ENCODE peak calls at places on chromosomes 7 and 10, in nine cellular contexts. One of them, this sample, is unnamed.

GRCh38 chr7:66867198-66867790 is 53.7 kb upstream of the TMEM248 start:
- DNase-seq in PC-9: no peak
- DNase-seq in thoracic aorta: no peak
- DNase-seq in A549: no peak
- DNase-seq in heart right ventricle: no peak
- DNase-seq in adrenal gland: no peak
- DNase-seq in right atrium auricular region: no peak
- DNase-seq in stomach: no peak
- DNase-seq in psoas muscle: no peak
- DNase-seq in this sample: no peak

GRCh38 chr10:80555415-80555814 is 17.7 kb downstream of the SH2D4B start:
- DNase-seq in psoas muscle: no peak
- DNase-seq in thoracic aorta: no peak
- DNase-seq in right atrium auricular region: no peak
- DNase-seq in heart right ventricle: no peak
- DNase-seq in adrenal gland: no peak
- DNase-seq in stomach: no peak
- DNase-seq in A549: no peak
- DNase-seq in PC-9: no peak
- DNase-seq in this sample: no peak

GRCh38 chr10:33235271-33235884 is 99.1 kb downstream of the NRP1 start:
- DNase-seq in PC-9: no peak
- DNase-seq in psoas muscle: no peak
- DNase-seq in adrenal gland: no peak
- DNase-seq in thoracic aorta: no peak
- DNase-seq in stomach: no peak
- DNase-seq in A549: no peak
- DNase-seq in right atrium auricular region: no peak
- DNase-seq in heart right ventricle: no peak
- DNase-seq in this sample: no peak

GRCh38 chr10:127368101-127368500 is 171.7 kb upstream of the INSYN2A start:
- DNase-seq in adrenal gland: no peak
- DNase-seq in A549: no peak
- DNase-seq in heart right ventricle: no peak
- DNase-seq in stomach: no peak
- DNase-seq in psoas muscle: no peak
- DNase-seq in thoracic aorta: no peak
- DNase-seq in right atrium auricular region: no peak
- DNase-seq in PC-9: no peak
- DNase-seq in this sample: no peak

GRCh38 chr7:159078911-159079270 is 65.8 kb downstream of the VIPR2 start:
- DNase-seq in psoas muscle: no peak
- DNase-seq in stomach: peak; percentile 7
- DNase-seq in thoracic aorta: no peak
- DNase-seq in right atrium auricular region: no peak
- DNase-seq in heart right ventricle: no peak
- DNase-seq in PC-9: no peak
- DNase-seq in A549: no peak
- DNase-seq in adrenal gland: no peak
- DNase-seq in this sample: no peak

GRCh38 chr10:69045441-69046300 is 42.2 kb upstream of the SRGN start:
- DNase-seq in stomach: no peak
- DNase-seq in heart right ventricle: no peak
- DNase-seq in PC-9: peak; percentile 80
- DNase-seq in right atrium auricular region: no peak
- DNase-seq in A549: no peak
- DNase-seq in thoracic aorta: no peak
- DNase-seq in psoas muscle: no peak
- DNase-seq in adrenal gland: no peak
- DNase-seq in this sample: no peak

GRCh38 chr7:43585521-43585920 is 2.6 kb downstream of the STK17A start:
- DNase-seq in A549: no peak
- DNase-seq in heart right ventricle: no peak
- DNase-seq in right atrium auricular region: no peak
- DNase-seq in adrenal gland: no peak
- DNase-seq in PC-9: peak; percentile 84
- DNase-seq in psoas muscle: no peak
- DNase-seq in thoracic aorta: no peak
- DNase-seq in stomach: no peak
- DNase-seq in this sample: no peak

GRCh38 chr10:209357-209756 is 74.1 kb downstream of the ZMYND11 start:
- DNase-seq in thoracic aorta: no peak
- DNase-seq in PC-9: no peak
- DNase-seq in right atrium auricular region: no peak
- DNase-seq in psoas muscle: no peak
- DNase-seq in heart right ventricle: no peak
- DNase-seq in stomach: no peak
- DNase-seq in A549: peak; percentile 18
- DNase-seq in adrenal gland: no peak
- DNase-seq in this sample: no peak

GRCh38 chr7:55142919-55143600 is 124.2 kb downstream of the EGFR start:
- DNase-seq in right atrium auricular region: no peak
- DNase-seq in PC-9: no peak
- DNase-seq in heart right ventricle: no peak
- DNase-seq in psoas muscle: no peak
- DNase-seq in thoracic aorta: no peak
- DNase-seq in stomach: no peak
- DNase-seq in A549: no peak
- DNase-seq in adrenal gland: no peak
- DNase-seq in this sample: no peak

GRCh38 chr7:55145606-55146005 is 126.8 kb downstream of the EGFR start:
- DNase-seq in psoas muscle: no peak
- DNase-seq in thoracic aorta: no peak
- DNase-seq in adrenal gland: no peak
- DNase-seq in A549: no peak
- DNase-seq in stomach: no peak
- DNase-seq in right atrium auricular region: no peak
- DNase-seq in PC-9: no peak
- DNase-seq in heart right ventricle: no peak
- DNase-seq in this sample: no peak

GRCh38 chr7:55144955-55145342 is 126.1 kb downstream of the EGFR start:
- DNase-seq in PC-9: no peak
- DNase-seq in right atrium auricular region: no peak
- DNase-seq in adrenal gland: no peak
- DNase-seq in A549: no peak
- DNase-seq in thoracic aorta: no peak
- DNase-seq in stomach: no peak
- DNase-seq in heart right ventricle: no peak
- DNase-seq in psoas muscle: no peak
- DNase-seq in this sample: no peak

GRCh38 chr7:55147101-55147500 is 128.3 kb downstream of the EGFR start:
- DNase-seq in heart right ventricle: no peak
- DNase-seq in adrenal gland: no peak
- DNase-seq in A549: no peak
- DNase-seq in right atrium auricular region: no peak
- DNase-seq in stomach: no peak
- DNase-seq in PC-9: no peak
- DNase-seq in thoracic aorta: no peak
- DNase-seq in psoas muscle: no peak
- DNase-seq in this sample: no peak

DNA sequence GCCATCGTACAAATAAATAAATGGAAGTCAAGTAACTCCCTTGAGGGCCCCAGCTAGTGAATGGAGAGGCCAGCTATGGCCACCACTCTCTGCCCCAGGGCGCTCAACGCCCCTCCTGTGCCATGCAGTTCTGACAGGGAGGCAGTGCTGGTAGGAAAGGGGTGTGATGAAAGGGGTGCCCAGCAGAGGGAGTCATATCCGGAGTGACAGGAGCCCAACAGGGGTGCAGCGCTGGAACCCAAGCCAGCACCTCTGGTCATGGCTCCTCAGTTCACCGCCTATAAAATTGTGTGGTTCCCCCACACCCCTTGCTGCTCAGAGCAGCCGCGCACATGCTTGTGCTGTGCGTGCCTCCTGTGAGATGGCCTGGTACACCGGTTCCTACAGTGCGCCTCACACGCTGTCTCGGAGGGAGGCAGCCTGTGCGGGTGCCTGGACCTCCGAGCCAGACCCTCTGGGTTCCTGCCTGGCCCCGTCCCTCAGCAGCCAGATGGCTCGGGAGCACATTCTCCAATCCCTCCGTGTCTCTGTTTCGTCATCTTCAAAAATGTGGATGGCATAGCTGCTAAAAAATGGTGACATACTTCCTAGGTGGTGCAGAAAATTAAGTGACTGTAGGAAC is 125.6 kb downstream of the EGFR start:
- DNase-seq in adrenal gland: no peak
- DNase-seq in heart right ventricle: no peak
- DNase-seq in A549: no peak
- DNase-seq in right atrium auricular region: no peak
- DNase-seq in thoracic aorta: no peak
- DNase-seq in stomach: no peak
- DNase-seq in PC-9: no peak
- DNase-seq in psoas muscle: no peak
- DNase-seq in this sample: no peak
- TF ChIP-seq CTCF in adrenal gland: no peak
- TF ChIP-seq CTCF in heart right ventricle: peak; percentile 15
- TF ChIP-seq CTCF in A549: peak; percentile 41
- TF ChIP-seq CTCF in right atrium auricular region: no peak
- TF ChIP-seq CTCF in thoracic aorta: no peak
- TF ChIP-seq CTCF in stomach: no peak
- TF ChIP-seq CTCF in PC-9: peak; percentile 60
- TF ChIP-seq CTCF in psoas muscle: peak; percentile 15
- TF ChIP-seq CTCF in this sample: no peak

GRCh38 chr10:3887885-3888476 is 103.0 kb upstream of the KLF6 start:
- DNase-seq in PC-9: peak; percentile 89
- DNase-seq in stomach: no peak
- DNase-seq in heart right ventricle: peak; percentile 42
- DNase-seq in thoracic aorta: peak; percentile 68
- DNase-seq in right atrium auricular region: peak; percentile 76
- DNase-seq in adrenal gland: peak; percentile 41
- DNase-seq in psoas muscle: peak; percentile 47
- DNase-seq in A549: peak; percentile 83
- DNase-seq in this sample: peak; percentile 32

GRCh38 chr10:3887404-3887803 is 102.4 kb upstream of the KLF6 start:
- DNase-seq in thoracic aorta: no peak
- DNase-seq in stomach: no peak
- DNase-seq in A549: no peak
- DNase-seq in psoas muscle: peak; percentile 34
- DNase-seq in right atrium auricular region: no peak
- DNase-seq in PC-9: no peak
- DNase-seq in adrenal gland: no peak
- DNase-seq in heart right ventricle: no peak
- DNase-seq in this sample: no peak

GRCh38 chr10:3882855-3883254 is 97.8 kb upstream of the KLF6 start:
- DNase-seq in psoas muscle: no peak
- DNase-seq in adrenal gland: no peak
- DNase-seq in A549: no peak
- DNase-seq in right atrium auricular region: no peak
- DNase-seq in heart right ventricle: no peak
- DNase-seq in stomach: no peak
- DNase-seq in thoracic aorta: no peak
- DNase-seq in PC-9: no peak
- DNase-seq in this sample: no peak

GRCh38 chr10:3886666-3887251 is 101.8 kb upstream of the KLF6 start:
- DNase-seq in stomach: no peak
- DNase-seq in adrenal gland: peak; percentile 58
- DNase-seq in PC-9: peak; percentile 65
- DNase-seq in heart right ventricle: peak; percentile 55
- DNase-seq in psoas muscle: peak; percentile 38
- DNase-seq in thoracic aorta: no peak
- DNase-seq in A549: peak; percentile 88
- DNase-seq in right atrium auricular region: peak; percentile 79
- DNase-seq in this sample: peak; percentile 40

GRCh38 chr10:3886191-3886590 is 101.2 kb upstream of the KLF6 start:
- DNase-seq in thoracic aorta: no peak
- DNase-seq in adrenal gland: no peak
- DNase-seq in A549: peak; percentile 79
- DNase-seq in psoas muscle: peak; percentile 38
- DNase-seq in right atrium auricular region: no peak
- DNase-seq in stomach: no peak
- DNase-seq in PC-9: no peak
- DNase-seq in heart right ventricle: peak; percentile 69
- DNase-seq in this sample: no peak
- H3K4me3 ChIP-seq in thoracic aorta: peak overlapping the region; percentile 39
- H3K4me3 ChIP-seq in adrenal gland: no peak overlapping the region
- H3K4me3 ChIP-seq in A549: peak overlapping the region; percentile 19
- H3K4me3 ChIP-seq in psoas muscle: peak overlapping the region; percentile 41
- H3K4me3 ChIP-seq in right atrium auricular region: peak overlapping the region; percentile 6
- H3K4me3 ChIP-seq in stomach: no peak overlapping the region
- H3K4me3 ChIP-seq in PC-9: no peak overlapping the region
- H3K4me3 ChIP-seq in heart right ventricle: peak overlapping the region; percentile 23
- H3K4me3 ChIP-seq in this sample: no peak overlapping the region

DNA sequence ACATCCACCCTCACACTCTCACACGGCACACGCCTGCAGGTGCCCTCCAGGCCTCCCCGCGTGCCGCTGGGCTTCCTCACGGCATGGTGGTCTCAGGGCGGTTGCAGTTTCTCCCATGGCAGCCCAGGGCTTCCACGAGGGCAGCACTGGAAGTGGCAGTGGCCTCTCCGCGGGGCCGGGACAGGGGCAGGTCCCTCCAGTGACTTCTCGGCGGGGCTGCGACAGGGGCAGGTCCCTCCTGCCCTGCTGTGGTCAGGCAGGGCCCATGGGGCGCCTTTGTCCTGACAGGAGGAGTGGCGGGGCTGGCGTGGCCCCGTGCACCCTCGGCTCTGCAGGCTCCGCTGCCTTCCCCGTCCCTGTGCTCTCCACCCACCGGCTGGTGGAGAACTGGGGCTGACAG is 19.0 kb downstream of the PWWP2B start:
- DNase-seq in psoas muscle: no peak
- DNase-seq in right atrium auricular region: no peak
- DNase-seq in heart right ventricle: no peak
- DNase-seq in A549: no peak
- DNase-seq in PC-9: no peak
- DNase-seq in stomach: no peak
- DNase-seq in adrenal gland: no peak
- DNase-seq in thoracic aorta: no peak
- DNase-seq in this sample: no peak
- H3K4me1 ChIP-seq in psoas muscle: peaks cover 51% of the 10 kb centered on the region
- H3K4me1 ChIP-seq in right atrium auricular region: peaks cover 56% of the 10 kb centered on the region
- H3K4me1 ChIP-seq in heart right ventricle: peaks cover 68% of the 10 kb centered on the region
- H3K4me1 ChIP-seq in A549: peaks cover 33% of the 10 kb centered on the region
- H3K4me1 ChIP-seq in PC-9: peaks cover 35% of the 10 kb centered on the region
- H3K4me1 ChIP-seq in stomach: peaks cover 99% of the 10 kb centered on the region
- H3K4me1 ChIP-seq in adrenal gland: peaks cover 76% of the 10 kb centered on the region
- H3K4me1 ChIP-seq in thoracic aorta: peaks cover 15% of the 10 kb centered on the region
- H3K4me1 ChIP-seq in this sample: peaks cover 36% of the 10 kb centered on the region

DNA sequence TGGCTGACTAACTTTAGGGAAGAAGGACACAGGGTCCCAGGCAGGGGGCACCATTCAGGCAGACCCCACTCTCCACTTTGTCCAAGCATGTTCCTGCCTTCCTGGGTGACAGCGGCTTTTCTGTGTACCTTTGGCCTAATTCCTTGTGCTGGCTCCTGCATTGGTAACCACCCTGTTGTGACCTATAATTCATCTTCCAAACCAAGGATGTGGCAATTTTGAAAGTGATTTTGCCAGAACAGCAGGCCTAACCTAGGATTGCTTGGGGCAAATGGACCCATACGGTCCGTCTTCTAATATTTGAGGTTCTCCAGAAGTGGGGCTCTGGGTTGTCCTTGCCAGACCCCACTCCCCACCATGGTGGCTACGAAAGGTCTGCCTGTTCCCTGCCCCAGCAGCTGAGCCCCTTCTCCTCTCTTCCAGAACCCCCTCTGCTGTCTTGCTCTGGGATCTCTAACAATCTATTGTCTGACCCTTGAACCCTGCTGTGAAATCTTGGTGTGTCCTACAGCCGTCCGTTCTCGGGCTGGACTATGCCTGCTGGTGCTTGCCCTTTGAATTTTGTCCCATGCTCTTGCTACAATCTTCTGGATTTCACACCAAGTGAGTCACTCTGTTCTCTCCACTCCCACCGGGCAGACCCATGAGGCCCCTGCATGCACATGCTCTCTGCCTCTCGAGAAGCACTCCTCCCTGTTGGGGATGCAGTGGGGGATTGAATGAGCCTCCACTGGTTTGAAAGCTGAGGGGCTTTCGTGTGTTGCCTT is 316.0 kb downstream of the CXCL12 start:
- DNase-seq in heart right ventricle: no peak
- DNase-seq in psoas muscle: peak; percentile 51
- DNase-seq in right atrium auricular region: peak; percentile 87
- DNase-seq in stomach: no peak
- DNase-seq in adrenal gland: no peak
- DNase-seq in thoracic aorta: no peak
- DNase-seq in PC-9: no peak
- DNase-seq in A549: no peak
- DNase-seq in this sample: no peak
- TF ChIP-seq CTCF in heart right ventricle: no peak
- TF ChIP-seq CTCF in psoas muscle: no peak
- TF ChIP-seq CTCF in right atrium auricular region: no peak
- TF ChIP-seq CTCF in stomach: no peak
- TF ChIP-seq CTCF in adrenal gland: no peak
- TF ChIP-seq CTCF in thoracic aorta: no peak
- TF ChIP-seq CTCF in PC-9: no peak
- TF ChIP-seq CTCF in A549: no peak
- TF ChIP-seq CTCF in this sample: no peak

This sample was measured in gastrocnemius medialis.